ENCODE peak calls at places on chromosomes 11 and 22, in ten cellular contexts. P is foreskin fibroblast, E is ovary, B is NB4, J is astrocyte of the spinal cord, Z is heart right ventricle, D is mucosa of descending colon, K is GM12865, R is AG04450, C is left ventricle myocardium inferior. S is an unnamed sample.

GRCh38 chr11:33742249-33742851 is 6.1 kb upstream of the CD59 start:
- DNase-seq in K (peak), D (no peak), E (no peak), C (no peak), B (peak), P (peak), Z (no peak), R (no peak), J (peak), S (no peak)

GRCh38 chr22:37927129-37927936 is 21.2 kb downstream of the MICALL1 start:
- DNase-seq in D (no peak), J (no peak), C (no peak), K (no peak), Z (no peak), E (no peak), R (no peak), P (no peak), B (no peak), S (no peak)

GRCh38 chr11:92885600-92885999 is 83.9 kb upstream of the MTNR1B start:
- DNase-seq in Z (no peak), E (no peak), K (no peak), P (no peak), J (no peak), D (no peak), B (no peak), R (no peak), C (no peak), S (no peak)

GRCh38 chr11:123653997-123654565 is 343 bp downstream of the SCN3B start:
- DNase-seq in B (peak), K (no peak), J (peak), Z (peak), R (peak), D (peak), P (peak), C (peak), E (peak), S (no peak)

GRCh38 chr11:126268708-126269579 is at the start of the genes FOXRED1 and SRPRA:
- DNase-seq in E (peak), J (peak), R (peak), C (peak), K (peak), B (peak), Z (peak), D (peak), P (peak), S (peak)

GRCh38 chr11:124740277-124740882 is 638 bp downstream of the NRGN start:
- DNase-seq in C (peak), K (peak), D (peak), Z (no peak), P (peak), R (no peak), B (peak), J (no peak), E (no peak), S (no peak)

GRCh38 chr11:8613036-8613435 is 19.0 kb upstream of the STK33 start:
- DNase-seq in K (no peak), R (no peak), E (no peak), B (no peak), D (no peak), C (no peak), J (no peak), Z (no peak), P (no peak), S (no peak)

GRCh38 chr22:29040385-29041275 is 21.0 kb downstream of the C22orf31 start:
- DNase-seq in P (peak), K (peak), J (peak), D (peak), E (peak), R (peak), C (no peak), Z (peak), B (peak), S (peak)

GRCh38 chr11:70476669-70477068 is 78.3 kb downstream of the CTTN start:
- DNase-seq in K (no peak), C (no peak), D (no peak), P (peak), J (no peak), Z (no peak), B (no peak), R (no peak), E (no peak), S (no peak)

GRCh38 chr11:20609727-20610707 is 10.6 kb downstream of the SLC6A5 start:
- DNase-seq in K (peak), J (peak), D (peak), E (peak), P (peak), R (peak), Z (peak), C (peak), B (peak), S (peak)

GRCh38 chr11:27213232-27213660 is 149.8 kb downstream of the CCDC34 start:
- DNase-seq in E (no peak), P (peak), Z (peak), K (peak), R (peak), D (no peak), C (no peak), B (no peak), J (peak), S (no peak)

GRCh38 chr11:35815556-35816315 is 128.1 kb upstream of the LDLRAD3 start:
- DNase-seq in E (peak), Z (peak), J (peak), K (no peak), D (no peak), B (no peak), C (no peak), R (no peak), P (peak), S (no peak)

GRCh38 chr11:36333468-36333867 is 37.4 kb downstream of the PRR5L start:
- DNase-seq in Z (no peak), R (no peak), K (no peak), D (no peak), J (no peak), C (no peak), E (no peak), B (no peak), P (peak), S (no peak)

DNA sequence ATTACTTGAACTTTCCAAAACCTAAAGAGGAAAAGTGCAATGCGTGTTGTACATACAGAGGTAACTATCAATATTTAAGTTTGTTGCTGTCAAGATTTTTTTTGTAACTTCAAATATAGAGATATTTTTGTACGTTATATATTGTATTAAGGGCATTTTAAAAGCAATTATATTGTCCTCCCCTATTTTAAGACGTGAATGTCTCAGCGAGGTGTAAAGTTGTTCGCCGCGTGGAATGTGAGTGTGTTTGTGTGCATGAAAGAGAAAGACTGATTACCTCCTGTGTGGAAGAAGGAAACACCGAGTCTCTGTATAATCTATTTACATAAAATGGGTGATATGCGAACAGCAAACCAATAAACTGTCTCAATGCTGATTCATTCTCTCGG is 2.1 kb downstream of the ADM start:
- DNase-seq in B (no peak), R (no peak), D (no peak), Z (no peak), J (peak), E (no peak), C (no peak), K (no peak), P (no peak), S (no peak)
- H3K4me3 ChIP-seq in B (peak), R (peak), D (peak), Z (peak), J (peak), E (peak), C (peak), K (peak), P (peak), S (peak)

DNA sequence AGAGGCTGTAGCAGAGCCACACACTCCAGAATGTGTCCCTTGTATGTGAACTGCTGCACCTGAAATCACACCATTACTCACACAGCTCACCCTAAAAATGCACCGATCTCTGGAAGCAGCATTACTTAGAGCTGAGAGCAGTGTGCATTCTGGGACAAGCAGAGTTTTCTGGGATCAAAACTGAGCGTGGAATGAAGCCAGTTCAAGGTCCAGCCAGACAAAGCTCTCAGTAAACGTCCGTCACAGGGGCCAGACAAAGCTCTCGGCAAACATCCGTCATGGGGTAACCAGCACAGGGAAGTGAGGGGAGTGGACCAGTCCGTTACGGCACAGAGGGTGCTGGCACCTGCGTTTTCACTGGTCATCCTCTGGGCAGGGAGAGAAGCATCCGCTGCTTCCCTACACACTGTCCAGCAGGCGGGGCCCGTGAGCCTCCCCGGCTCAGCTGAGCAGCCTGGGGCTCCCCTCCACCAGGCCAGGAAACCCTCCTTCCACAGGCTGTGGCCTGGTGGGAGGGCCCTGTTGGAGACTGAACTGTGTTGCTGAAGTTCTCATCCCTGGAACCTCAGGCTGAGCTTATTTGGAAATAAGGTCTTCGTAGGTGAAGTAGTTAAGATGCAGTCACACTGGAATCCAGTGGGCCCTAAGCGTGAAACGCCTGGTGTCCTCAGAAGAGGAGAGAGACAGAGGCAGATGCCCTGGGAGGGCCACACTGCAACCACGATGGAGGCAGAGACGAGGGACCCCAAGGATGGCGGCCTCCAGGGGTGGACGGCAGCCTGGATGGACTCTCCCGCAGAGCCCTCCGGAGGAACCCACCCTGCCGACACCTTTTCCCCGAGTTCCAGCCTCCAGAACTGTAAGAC is 883.9 kb downstream of the BRD1 start:
- DNase-seq in P (no peak), C (no peak), J (no peak), D (peak), Z (no peak), B (peak), E (no peak), R (no peak), K (no peak), S (no peak)
- TF ChIP-seq CTCF in P (no peak), C (peak), J (no peak), D (no peak), Z (peak), B (peak), E (no peak), R (no peak), K (no peak), S (no peak)

GRCh38 chr22:19891350-19892248 is 36.9 kb upstream of the GNB1L start:
- DNase-seq in P (peak), B (peak), E (no peak), C (no peak), R (peak), K (peak), D (peak), Z (no peak), J (peak), S (no peak)
- H3K4me3 ChIP-seq in P (no peak), B (no peak), E (no peak), C (no peak), R (peak), K (no peak), D (no peak), Z (no peak), J (no peak), S (no peak)

GRCh38 chr11:118295834-118296454 is 8.6 kb upstream of the CD3E start:
- DNase-seq in Z (no peak), R (no peak), C (no peak), D (peak), K (peak), B (peak), E (no peak), J (peak), P (peak), S (peak)
- TF ChIP-seq CTCF in Z (peak), R (peak), C (peak), D (peak), K (peak), B (peak), E (no peak), J (peak), P (peak), S (peak)

GRCh38 chr11:64856382-64857227 is 12.2 kb upstream of the CDC42BPG start:
- DNase-seq in B (peak), K (peak), E (peak), D (peak), P (peak), Z (no peak), J (peak), R (no peak), C (no peak), S (no peak)
- H3K4me3 ChIP-seq in B (no peak), K (no peak), E (no peak), D (no peak), P (no peak), Z (no peak), J (no peak), R (no peak), C (peak), S (no peak)

GRCh38 chr11:106974831-106975230 is 43.4 kb downstream of the GUCY1A2 start:
- DNase-seq in C (no peak), K (no peak), R (no peak), P (no peak), D (no peak), Z (no peak), B (no peak), E (no peak), J (no peak), S (no peak)
- TF ChIP-seq CTCF in C (no peak), K (no peak), R (peak), P (peak), D (no peak), Z (no peak), B (no peak), E (no peak), J (peak), S (no peak)

GRCh38 chr22:23818541-23818940 is 20.3 kb downstream of the DERL3 start:
- DNase-seq in Z (no peak), J (no peak), C (no peak), P (no peak), B (no peak), D (no peak), E (no peak), R (no peak), K (no peak), S (no peak)
- H3K4me3 ChIP-seq in Z (no peak), J (no peak), C (no peak), P (no peak), B (no peak), D (no peak), E (no peak), R (no peak), K (no peak), S (no peak)

DNA sequence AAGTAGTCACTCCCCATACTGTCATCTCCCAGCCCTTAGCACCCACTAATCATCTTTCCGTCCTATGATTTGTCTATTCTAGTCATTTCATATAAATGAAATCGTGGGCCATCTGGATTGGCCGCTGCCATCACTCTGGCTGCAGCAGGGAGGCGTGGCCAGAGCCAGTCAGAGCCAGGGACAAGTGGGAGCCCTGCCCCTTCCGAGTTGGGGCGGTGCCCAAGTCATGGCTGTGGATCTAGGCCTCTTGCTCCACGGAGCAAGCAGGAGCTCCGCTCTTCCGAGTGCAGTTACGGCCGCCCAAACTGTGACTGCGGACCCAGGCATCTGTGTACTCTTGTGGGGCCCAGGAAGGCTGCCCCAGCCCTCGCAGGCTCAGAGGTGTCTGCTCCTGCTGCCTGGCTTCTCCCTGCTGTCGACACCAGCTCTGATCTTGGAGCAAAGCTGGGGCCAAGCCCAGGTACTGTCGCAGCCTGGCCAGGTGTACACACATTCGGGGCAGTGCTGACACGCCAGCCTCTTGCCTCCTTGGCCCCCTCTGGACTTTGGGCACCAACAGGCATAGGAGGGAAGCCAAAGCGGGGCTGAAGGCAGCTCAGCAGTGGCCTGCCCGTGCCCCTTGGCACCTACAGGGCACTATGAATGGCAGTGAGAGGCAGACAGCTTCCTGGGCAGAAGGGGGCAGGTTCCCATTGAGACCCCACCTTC is 8.4 kb downstream of the MRPL48 start:
- DNase-seq in B (no peak), Z (no peak), J (no peak), C (peak), E (no peak), P (no peak), K (no peak), D (no peak), R (no peak), S (no peak)
- TF ChIP-seq CTCF in B (no peak), Z (no peak), J (no peak), C (no peak), E (no peak), P (no peak), K (no peak), D (no peak), R (no peak), S (no peak)